ENCODE peak calls at places on chromosomes 6 and 20, in four cellular contexts. E, R, H and V are unnamed samples. For H3K4me1, the result is how much of the 10 kb centered on the place peaks cover.

GRCh38 chr6:143575440-143575839 is 63.9 kb upstream of the FUCA2 start:
- DNase-seq in E (peak), R (no peak), H (peak), V (peak)

GRCh38 chr6:149131891-149132290 is 185.6 kb upstream of the TAB2 start:
- DNase-seq in E (no peak), R (no peak), H (no peak), V (no peak)

GRCh38 chr6:158377866-158378265 is 65.6 kb downstream of the TULP4 start:
- DNase-seq in E (no peak), R (no peak), H (peak), V (peak)

GRCh38 chr6:148854086-148854485 is 107.3 kb downstream of the UST start:
- DNase-seq in E (no peak), R (no peak), H (no peak), V (no peak)

GRCh38 chr20:34143951-34144350 is 31.9 kb upstream of the EIF2S2 start:
- DNase-seq in E (no peak), R (no peak), H (no peak), V (peak)

GRCh38 chr6:83514877-83515466 is 2.6 kb downstream of the PRSS35 start:
- DNase-seq in E (peak), R (no peak), H (peak), V (peak)

GRCh38 chr20:835220-836045 is 1.9 kb downstream of the FAM110A start:
- DNase-seq in E (no peak), R (no peak), H (no peak), V (no peak)

GRCh38 chr6:147117580-147117979 is 86.6 kb upstream of the STXBP5 start:
- DNase-seq in E (no peak), R (no peak), H (no peak), V (peak)

GRCh38 chr6:81023007-81023582 is 729.4 kb downstream of the TENT5A start:
- DNase-seq in E (peak), R (no peak), H (no peak), V (peak)

GRCh38 chr6:159934181-159934580 is 34.7 kb upstream of the IGF2R start:
- DNase-seq in E (no peak), R (no peak), H (peak), V (no peak)

GRCh38 chr6:106913111-106913510 is 61.4 kb downstream of the CD24 start:
- DNase-seq in E (no peak), R (no peak), H (peak), V (no peak)

GRCh38 chr20:24098886-24099285 is 110.3 kb upstream of the GGTLC1 start:
- DNase-seq in E (no peak), R (no peak), H (peak), V (no peak)

GRCh38 chr6:44001318-44001868 is 125.9 kb downstream of the MRPL14 start:
- DNase-seq in E (no peak), R (peak), H (no peak), V (peak)

GRCh38 chr6:73156793-73157767 is 68.2 kb downstream of the KHDC1L start:
- DNase-seq in E (no peak), R (no peak), H (no peak), V (no peak)
- H3K4me1 ChIP-seq in E (under half), R (under half), H (under half), V (under half)

GRCh38 chr6:101509556-101509955 is 116.0 kb downstream of the GRIK2 start:
- DNase-seq in E (no peak), R (no peak), H (no peak), V (no peak)
- H3K4ac ChIP-seq in E (no peak), R (no peak), H (no peak), V (no peak)

GRCh38 chr20:57583289-57584257 is 22.7 kb downstream of the PCK1 start:
- DNase-seq in E (no peak), R (no peak), H (no peak), V (no peak)

GRCh38 chr20:57580478-57581201 is 19.7 kb downstream of the PCK1 start:
- DNase-seq in E (no peak), R (no peak), H (no peak), V (no peak)

GRCh38 chr20:57581202-57582028 is 20.5 kb downstream of the PCK1 start:
- DNase-seq in E (no peak), R (no peak), H (no peak), V (no peak)

GRCh38 chr20:57582029-57582378 is 21.1 kb downstream of the PCK1 start:
- DNase-seq in E (no peak), R (no peak), H (no peak), V (no peak)

DNA sequence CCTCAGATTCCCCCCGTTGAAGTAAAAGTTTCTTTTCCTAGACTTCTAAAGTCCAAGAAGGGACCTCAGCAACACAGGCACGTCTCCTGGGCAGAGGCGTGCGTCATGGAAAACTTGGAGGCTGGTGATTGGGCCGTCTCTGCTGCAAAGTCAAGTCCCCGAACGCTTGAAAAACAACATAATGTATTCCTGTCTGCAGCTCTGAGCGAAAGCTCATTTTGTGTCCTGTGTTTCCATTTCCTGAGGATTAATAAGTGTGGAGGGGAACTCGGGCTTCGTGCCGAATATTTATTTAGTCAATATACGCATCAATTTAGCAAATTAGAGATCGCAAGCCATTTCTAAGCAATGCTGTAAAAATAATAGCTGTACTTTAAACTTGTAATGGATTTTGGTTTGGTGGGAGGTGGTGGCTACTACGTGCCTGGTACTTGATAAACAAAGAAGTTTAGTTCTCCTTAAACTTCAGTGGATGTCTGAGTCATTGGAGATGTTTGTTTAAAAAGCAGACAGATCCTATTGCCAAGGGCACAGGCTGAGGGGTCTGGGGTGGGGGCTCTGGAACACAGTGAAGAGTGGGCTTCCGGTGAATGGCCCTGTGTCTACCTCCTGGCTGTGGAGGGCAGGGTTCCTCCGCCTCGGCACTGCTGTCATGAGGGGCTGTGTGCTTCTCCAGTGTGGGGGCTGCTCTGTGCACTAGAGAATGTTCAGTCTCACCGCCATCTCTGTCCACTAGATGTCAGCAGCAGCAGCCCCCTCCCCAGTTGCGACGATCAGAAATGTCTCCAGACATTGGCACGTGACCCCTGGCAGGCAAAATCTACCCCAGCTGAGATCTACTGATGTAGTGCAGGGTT is 21.8 kb downstream of the PCK1 start:
- DNase-seq in E (no peak), R (no peak), H (no peak), V (no peak)
- H3K4me1 ChIP-seq in E (under half), R (under half), H (under half), V (under half)

GRCh38 chr20:44599715-44600114 is 17.3 kb downstream of the PKIG start:
- DNase-seq in E (no peak), R (no peak), H (no peak), V (no peak)

GRCh38 chr20:44600301-44600700 is 17.9 kb downstream of the PKIG start:
- DNase-seq in E (no peak), R (no peak), H (no peak), V (no peak)

GRCh38 chr20:44601801-44602204 is 19.4 kb downstream of the PKIG start:
- DNase-seq in E (no peak), R (no peak), H (no peak), V (peak)

GRCh38 chr20:44598413-44599290 is 16.3 kb downstream of the PKIG start:
- DNase-seq in E (no peak), R (no peak), H (no peak), V (peak)

GRCh38 chr20:44600758-44601562 is 18.6 kb downstream of the PKIG start:
- DNase-seq in E (no peak), R (no peak), H (no peak), V (no peak)
- H3K4ac ChIP-seq in E (no peak), R (no peak), H (no peak), V (peak)

GRCh38 chr20:1881240-1881835 is 13.9 kb upstream of the SIRPA start:
- DNase-seq in E (no peak), R (no peak), H (no peak), V (no peak)

GRCh38 chr20:1879934-1880333 is 15.3 kb upstream of the SIRPA start:
- DNase-seq in E (no peak), R (no peak), H (no peak), V (no peak)

GRCh38 chr20:1880529-1881239 is 14.5 kb upstream of the SIRPA start:
- DNase-seq in E (no peak), R (no peak), H (no peak), V (no peak)

GRCh38 chr20:1877604-1878195 is 17.5 kb upstream of the SIRPA start:
- DNase-seq in E (no peak), R (no peak), H (no peak), V (no peak)

GRCh38 chr20:1879369-1879768 is 15.8 kb upstream of the SIRPA start:
- DNase-seq in E (no peak), R (no peak), H (no peak), V (no peak)
- H3K4me1 ChIP-seq in E (under half), R (under half), H (under half), V (under half)

GRCh38 chr6:135181333-135182119 is 418 bp downstream of the MYB start:
- DNase-seq in E (peak), R (no peak), H (no peak), V (peak)
- H3K4ac ChIP-seq in E (no peak), R (no peak), H (no peak), V (no peak)

GRCh38 chr20:63536997-63537524 is at the start of gene PTK6:
- DNase-seq in E (no peak), R (no peak), H (no peak), V (no peak)
- H3K4me1 ChIP-seq in E (under half), R (under half), H (under half), V (half or more)

DNA sequence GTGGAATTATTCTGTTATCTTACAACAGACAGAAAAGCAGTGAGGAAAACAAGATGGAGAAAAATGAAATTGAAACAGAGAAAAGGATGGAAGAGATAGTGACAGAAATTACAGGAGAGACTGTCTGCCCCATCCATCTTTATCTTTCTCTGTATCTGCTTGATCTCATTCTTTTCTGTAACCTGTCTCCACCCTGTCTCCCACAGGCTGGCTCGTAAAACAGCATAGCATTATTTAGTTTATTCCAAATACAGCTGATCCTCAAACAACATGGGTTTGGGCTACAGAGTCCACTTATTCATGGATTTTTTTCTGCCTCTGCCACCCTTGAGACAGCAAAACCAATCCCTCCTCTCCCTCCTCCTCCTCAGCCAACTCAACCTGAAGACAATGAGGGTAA is 482.3 kb upstream of the JARID2 start:
- DNase-seq in E (no peak), R (no peak), H (no peak), V (no peak)
- H3K4ac ChIP-seq in E (no peak), R (no peak), H (no peak), V (no peak)